ENCODE peak calls at places on chromosomes 16 and 17, in five cellular contexts. Y is kidney, M is H7, L is vagina, D is ovary. B is an unnamed sample.

GRCh38 chr17:73068322-73069153 is 23.9 kb downstream of the SLC39A11 start:
- DNase-seq in Y (no peak), M (no peak), L (no peak), D (no peak), B (no peak)

GRCh38 chr16:15879255-15879804 is 9.1 kb downstream of the CEP20 start:
- DNase-seq in Y (no peak), M (no peak), L (no peak), D (no peak), B (no peak)

GRCh38 chr16:79437764-79438728 is 162.5 kb downstream of the MAF start:
- DNase-seq in Y (no peak), M (peak; percentile 51), L (no peak), D (peak; percentile 33), B (no peak)

GRCh38 chr16:69476920-69477418 is 52.5 kb downstream of the CYB5B start:
- DNase-seq in Y (no peak), M (no peak), L (no peak), D (no peak), B (no peak)

GRCh38 chr17:48624544-48625501 is 1.3 kb downstream of the HOXB9 start:
- DNase-seq in Y (peak; percentile 81), M (peak; percentile 91), L (no peak), D (no peak), B (no peak)

GRCh38 chr16:85685251-85685650 is 3.5 kb downstream of the GINS2 start:
- DNase-seq in Y (peak; percentile 17), M (no peak), L (no peak), D (no peak), B (no peak)

GRCh38 chr17:44122825-44123355 is 551 bp downstream of the HDAC5 start:
- DNase-seq in Y (no peak), M (peak; percentile 65), L (no peak), D (no peak), B (no peak)

GRCh38 chr17:79664925-79665738 is 54.3 kb upstream of the RBFOX3 start:
- DNase-seq in Y (no peak), M (peak; percentile 79), L (peak; percentile 52), D (peak; percentile 78), B (peak; percentile 53)

GRCh38 chr17:74686761-74687160 is 26.0 kb downstream of the CD300LF start:
- DNase-seq in Y (no peak), M (no peak), L (no peak), D (no peak), B (no peak)

GRCh38 chr16:28096974-28097373 is 33.5 kb upstream of the GSG1L start:
- DNase-seq in Y (peak; percentile 78), M (peak; percentile 22), L (no peak), D (no peak), B (no peak)

GRCh38 chr17:79930786-79931516 is 91.7 kb upstream of the CBX4 start:
- DNase-seq in Y (no peak), M (peak; percentile 84), L (no peak), D (no peak), B (no peak)

GRCh38 chr16:30490210-30490609 is 17.7 kb downstream of the ITGAL start:
- DNase-seq in Y (no peak), M (no peak), L (no peak), D (no peak), B (no peak)

GRCh38 chr17:9350083-9350482 is 225.5 kb downstream of the STX8 start:
- DNase-seq in Y (no peak), M (no peak), L (no peak), D (no peak), B (no peak)

GRCh38 chr17:38559025-38559879 is 46.5 kb downstream of the SRCIN1 start:
- DNase-seq in Y (peak; percentile 97), M (peak; percentile 98), L (no peak), D (peak; percentile 94), B (peak; percentile 93)
- H3K4me3 ChIP-seq in Y (peak overlapping the region; percentile 53), M (peak overlapping the region; percentile 45), L (peak overlapping the region; percentile 52), D (peak overlapping the region; percentile 35), B (no peak overlapping the region)

DNA sequence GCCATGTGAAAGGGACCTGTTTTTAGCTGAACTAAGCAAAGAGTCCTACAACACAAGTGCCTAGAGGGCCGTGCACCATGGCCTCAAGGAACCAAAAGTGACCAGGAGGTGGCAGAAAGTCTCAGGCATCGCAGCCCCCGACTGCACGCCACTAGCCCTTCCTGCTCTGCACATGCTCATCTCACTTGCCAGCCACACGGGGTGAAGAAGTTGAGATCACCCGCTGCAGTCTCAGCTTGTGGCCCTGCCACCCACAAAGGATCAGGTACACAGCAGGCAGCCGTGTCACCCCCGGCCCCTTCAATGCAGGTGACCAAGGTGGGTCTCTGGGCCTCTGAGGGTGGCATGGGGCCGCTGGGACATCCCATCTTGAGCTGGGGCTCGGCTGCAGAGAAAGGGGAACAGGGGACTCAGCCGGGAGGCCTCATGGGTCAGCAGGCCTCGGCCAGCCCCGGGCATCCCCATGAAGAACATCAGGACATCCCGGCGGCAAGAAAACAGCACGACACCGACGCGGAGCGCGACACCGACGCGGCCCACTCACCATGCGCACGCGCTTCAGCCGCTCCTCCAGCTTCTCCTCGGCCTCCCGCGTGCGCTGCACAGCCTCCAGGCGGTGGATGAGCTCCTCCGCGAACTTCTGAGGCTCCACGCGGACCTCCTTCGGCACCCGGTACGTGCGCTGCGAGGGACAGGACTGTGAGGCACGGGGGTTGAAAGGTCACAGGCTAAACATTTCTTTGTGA is 21.0 kb downstream of the PDIA2 start:
- DNase-seq in Y (no peak), M (no peak), L (no peak), D (no peak), B (peak; percentile 35)
- H3K36me3 ChIP-seq in Y (peaks cover 15% of the 10 kb centered on the region), M (peaks cover 6% of the 10 kb centered on the region), L (no peaks in the 10 kb centered on the region), D (no peaks in the 10 kb centered on the region), B (no peaks in the 10 kb centered on the region)

GRCh38 chr16:8920676-8921625 is 38.8 kb downstream of the LITAFD start:
- DNase-seq in Y (no peak), M (no peak), L (no peak), D (no peak), B (no peak)
- H3K4me3 ChIP-seq in Y (no peak overlapping the region), M (no peak overlapping the region), L (no peak overlapping the region), D (no peak overlapping the region), B (no peak overlapping the region)

GRCh38 chr17:50754521-50754920 is 12.8 kb downstream of the ANKRD40CL start:
- DNase-seq in Y (no peak), M (no peak), L (no peak), D (no peak), B (no peak)

GRCh38 chr17:50745631-50746030 is 21.7 kb downstream of the ANKRD40CL start:
- DNase-seq in Y (no peak), M (no peak), L (no peak), D (no peak), B (no peak)

GRCh38 chr17:50749243-50749642 is 18.1 kb downstream of the ANKRD40CL start:
- DNase-seq in Y (no peak), M (no peak), L (no peak), D (no peak), B (no peak)
- H3K36me3 ChIP-seq in Y (peaks cover 64% of the 10 kb centered on the region), M (peaks cover 50% of the 10 kb centered on the region), L (peaks cover 9% of the 10 kb centered on the region), D (no peaks in the 10 kb centered on the region), B (peaks cover 26% of the 10 kb centered on the region)

GRCh38 chr17:32875904-32876413 is 965 bp downstream of the MYO1D start:
- DNase-seq in Y (no peak), M (no peak), L (no peak), D (no peak), B (no peak)

GRCh38 chr17:32877164-32877764 is 340 bp upstream of the MYO1D start:
- DNase-seq in Y (peak; percentile 98), M (peak; percentile 98), L (no peak), D (peak; percentile 93), B (peak; percentile 98)

GRCh38 chr17:32875230-32875903 is 1.6 kb downstream of the MYO1D start:
- DNase-seq in Y (no peak), M (no peak), L (no peak), D (no peak), B (no peak)

GRCh38 chr17:32878211-32878610 is 1.3 kb upstream of the MYO1D start:
- DNase-seq in Y (no peak), M (no peak), L (no peak), D (peak; percentile 25), B (no peak)

DNA sequence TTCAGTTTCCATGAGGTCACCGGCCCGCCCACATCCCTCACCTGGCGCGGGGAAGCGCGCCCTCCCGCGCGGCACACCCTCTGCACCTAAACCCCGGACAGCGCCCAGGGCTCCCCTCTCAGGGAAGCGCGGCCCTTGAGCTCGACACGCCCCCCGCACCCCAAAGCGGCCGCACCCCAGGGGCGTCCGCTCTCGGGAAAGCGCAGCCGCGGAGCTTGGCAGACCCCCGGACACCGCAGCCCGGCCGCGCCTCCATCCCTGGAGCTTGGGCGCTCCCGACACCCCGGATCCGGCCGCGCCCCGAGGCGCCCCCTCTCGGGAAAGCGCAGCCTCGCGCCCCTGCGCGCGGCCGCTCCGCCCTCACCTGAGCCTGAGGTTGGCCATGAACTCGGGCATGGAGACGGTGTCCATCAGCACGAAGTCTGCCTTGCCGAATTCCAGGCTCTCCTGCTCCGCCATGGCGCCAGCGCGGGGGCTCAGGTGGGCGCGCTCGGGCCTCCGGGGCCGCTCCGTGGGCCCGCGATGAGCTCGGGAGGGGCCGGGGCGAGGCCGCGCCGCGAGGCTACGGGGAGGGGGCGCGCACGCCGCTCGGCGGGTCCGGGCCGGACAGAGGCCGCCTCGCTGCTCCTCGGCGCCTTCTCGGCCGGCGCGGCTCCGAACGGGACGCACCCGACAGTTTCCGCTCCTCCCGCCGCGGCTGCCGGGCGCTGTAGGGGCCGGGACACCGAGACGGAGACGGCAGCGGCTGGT is at the start of gene MYO1D:
- DNase-seq in Y (peak; percentile 91), M (peak; percentile 88), L (no peak), D (peak; percentile 64), B (peak; percentile 89)
- H3K4me3 ChIP-seq in Y (peak within 1 kb of the TSS; percentile 71), M (peak within 1 kb of the TSS; percentile 80), L (peak within 1 kb of the TSS; percentile 81), D (peak within 1 kb of the TSS; percentile 88), B (peak within 1 kb of the TSS; percentile 73)

DNA sequence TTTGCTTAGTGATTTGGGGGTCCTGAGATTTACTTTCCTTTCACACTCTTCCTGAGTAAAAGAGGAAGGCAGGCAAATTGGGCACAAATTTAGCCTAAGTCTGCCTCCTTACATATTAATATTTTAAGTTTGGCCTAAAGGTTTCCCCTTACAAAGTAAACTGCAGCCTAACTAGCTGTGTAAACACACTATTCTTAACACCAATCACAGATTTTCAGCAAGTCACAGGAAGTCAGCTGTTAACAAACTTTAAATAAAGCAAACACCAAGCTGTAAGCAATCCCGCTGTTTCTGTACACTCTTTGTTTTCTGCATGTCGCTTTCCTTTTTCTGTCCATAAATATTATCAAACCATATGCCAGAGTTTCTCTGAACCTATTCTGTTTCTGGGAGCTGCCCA is 45.1 kb upstream of the ABCC11 start:
- DNase-seq in Y (no peak), M (no peak), L (no peak), D (no peak), B (no peak)
- H3K36me3 ChIP-seq in Y (no peaks in the 10 kb centered on the region), M (no peaks in the 10 kb centered on the region), L (no peaks in the 10 kb centered on the region), D (no peaks in the 10 kb centered on the region), B (no peaks in the 10 kb centered on the region)

GRCh38 chr16:12098429-12099310 is 122.1 kb downstream of the SNX29 start:
- DNase-seq in Y (peak; percentile 47), M (no peak), L (no peak), D (no peak), B (no peak)
- H3K4me3 ChIP-seq in Y (no peak overlapping the region), M (no peak overlapping the region), L (no peak overlapping the region), D (no peak overlapping the region), B (no peak overlapping the region)

GRCh38 chr17:78219396-78220150 is 5.5 kb downstream of the BIRC5 start:
- DNase-seq in Y (no peak), M (peak; percentile 67), L (no peak), D (no peak), B (no peak)
- H3K36me3 ChIP-seq in Y (no peaks in the 10 kb centered on the region), M (peaks cover 29% of the 10 kb centered on the region), L (no peaks in the 10 kb centered on the region), D (no peaks in the 10 kb centered on the region), B (no peaks in the 10 kb centered on the region)

B was measured in mucosa of descending colon.